ENCODE peak calls at places on chromosomes 2 and 18, in nine cellular contexts. One of them, this sample, is unnamed.

GRCh38 chr18:35143615-35144596 is 96.9 kb upstream of the ZNF397 start:
- DNase-seq in aorta: peak; percentile 62
- DNase-seq in PC-3: peak; percentile 46
- DNase-seq in neuronal stem cell: peak; percentile 21
- DNase-seq in DND-41: peak; percentile 42
- DNase-seq in GM23248: peak; percentile 77
- DNase-seq in upper lobe of right lung: no peak
- DNase-seq in GM12878: no peak
- DNase-seq in CD4-positive, CD25-positive, alpha-beta regulatory T cell: peak; percentile 38
- DNase-seq in this sample: peak; percentile 51

GRCh38 chr18:35513181-35513932 is 15.6 kb upstream of the INO80C start:
- DNase-seq in upper lobe of right lung: peak; percentile 69
- DNase-seq in GM23248: peak; percentile 95
- DNase-seq in DND-41: no peak
- DNase-seq in PC-3: peak; percentile 17
- DNase-seq in GM12878: no peak
- DNase-seq in aorta: peak; percentile 82
- DNase-seq in neuronal stem cell: no peak
- DNase-seq in CD4-positive, CD25-positive, alpha-beta regulatory T cell: no peak
- DNase-seq in this sample: no peak

GRCh38 chr2:238965371-238966273 is 117.7 kb downstream of the TWIST2 start:
- DNase-seq in DND-41: no peak
- DNase-seq in CD4-positive, CD25-positive, alpha-beta regulatory T cell: no peak
- DNase-seq in neuronal stem cell: no peak
- DNase-seq in GM23248: no peak
- DNase-seq in PC-3: no peak
- DNase-seq in upper lobe of right lung: no peak
- DNase-seq in aorta: no peak
- DNase-seq in GM12878: no peak
- DNase-seq in this sample: no peak

GRCh38 chr2:16653083-16653375 is 12.6 kb downstream of the CYRIA start:
- DNase-seq in GM12878: no peak
- DNase-seq in PC-3: no peak
- DNase-seq in CD4-positive, CD25-positive, alpha-beta regulatory T cell: no peak
- DNase-seq in DND-41: no peak
- DNase-seq in upper lobe of right lung: no peak
- DNase-seq in neuronal stem cell: no peak
- DNase-seq in aorta: peak; percentile 58
- DNase-seq in GM23248: no peak
- DNase-seq in this sample: no peak

GRCh38 chr2:15734871-15735737 is 143.4 kb downstream of the DDX1 start:
- DNase-seq in CD4-positive, CD25-positive, alpha-beta regulatory T cell: no peak
- DNase-seq in GM12878: no peak
- DNase-seq in GM23248: no peak
- DNase-seq in upper lobe of right lung: no peak
- DNase-seq in aorta: no peak
- DNase-seq in neuronal stem cell: no peak
- DNase-seq in PC-3: no peak
- DNase-seq in DND-41: no peak
- DNase-seq in this sample: no peak

GRCh38 chr2:145006957-145007672 is 487.2 kb upstream of the ZEB2 start:
- DNase-seq in CD4-positive, CD25-positive, alpha-beta regulatory T cell: no peak
- DNase-seq in upper lobe of right lung: no peak
- DNase-seq in GM12878: no peak
- DNase-seq in GM23248: peak; percentile 99
- DNase-seq in PC-3: peak; percentile 97
- DNase-seq in aorta: peak; percentile 77
- DNase-seq in DND-41: no peak
- DNase-seq in neuronal stem cell: no peak
- DNase-seq in this sample: no peak

GRCh38 chr18:3794537-3795348 is 344.8 kb downstream of the TGIF1 start:
- DNase-seq in PC-3: peak; percentile 91
- DNase-seq in CD4-positive, CD25-positive, alpha-beta regulatory T cell: no peak
- DNase-seq in upper lobe of right lung: no peak
- DNase-seq in DND-41: no peak
- DNase-seq in neuronal stem cell: no peak
- DNase-seq in GM12878: no peak
- DNase-seq in GM23248: peak; percentile 93
- DNase-seq in aorta: no peak
- DNase-seq in this sample: no peak

GRCh38 chr2:171225989-171226388 is 65.3 kb upstream of the TLK1 start:
- DNase-seq in upper lobe of right lung: no peak
- DNase-seq in GM23248: no peak
- DNase-seq in aorta: no peak
- DNase-seq in PC-3: no peak
- DNase-seq in GM12878: no peak
- DNase-seq in CD4-positive, CD25-positive, alpha-beta regulatory T cell: no peak
- DNase-seq in neuronal stem cell: no peak
- DNase-seq in DND-41: no peak
- DNase-seq in this sample: no peak

GRCh38 chr2:191385416-191386160 is 140.4 kb downstream of the MYO1B start:
- DNase-seq in upper lobe of right lung: no peak
- DNase-seq in CD4-positive, CD25-positive, alpha-beta regulatory T cell: no peak
- DNase-seq in GM23248: peak; percentile 81
- DNase-seq in PC-3: peak; percentile 27
- DNase-seq in neuronal stem cell: no peak
- DNase-seq in aorta: no peak
- DNase-seq in DND-41: no peak
- DNase-seq in GM12878: no peak
- DNase-seq in this sample: no peak

GRCh38 chr18:56009451-56009850 is 421.5 kb upstream of the TCF4 start:
- DNase-seq in neuronal stem cell: no peak
- DNase-seq in upper lobe of right lung: no peak
- DNase-seq in aorta: no peak
- DNase-seq in PC-3: no peak
- DNase-seq in DND-41: no peak
- DNase-seq in GM23248: peak; percentile 15
- DNase-seq in CD4-positive, CD25-positive, alpha-beta regulatory T cell: no peak
- DNase-seq in GM12878: no peak
- DNase-seq in this sample: no peak

GRCh38 chr2:240433973-240434727 is 1.3 kb upstream of the GPC1 start:
- DNase-seq in DND-41: no peak
- DNase-seq in CD4-positive, CD25-positive, alpha-beta regulatory T cell: no peak
- DNase-seq in PC-3: peak; percentile 97
- DNase-seq in upper lobe of right lung: peak; percentile 67
- DNase-seq in GM23248: peak; percentile 98
- DNase-seq in neuronal stem cell: no peak
- DNase-seq in aorta: peak; percentile 82
- DNase-seq in GM12878: no peak
- DNase-seq in this sample: peak; percentile 24

GRCh38 chr2:129849559-129850160 is 129.8 kb upstream of the RAB6C start:
- DNase-seq in GM23248: peak; percentile 64
- DNase-seq in CD4-positive, CD25-positive, alpha-beta regulatory T cell: peak; percentile 78
- DNase-seq in upper lobe of right lung: no peak
- DNase-seq in GM12878: peak; percentile 40
- DNase-seq in PC-3: peak; percentile 83
- DNase-seq in DND-41: no peak
- DNase-seq in aorta: no peak
- DNase-seq in neuronal stem cell: peak; percentile 73
- DNase-seq in this sample: no peak

GRCh38 chr2:37795938-37796337 is 124.5 kb upstream of the CDC42EP3 start:
- DNase-seq in PC-3: no peak
- DNase-seq in upper lobe of right lung: no peak
- DNase-seq in DND-41: no peak
- DNase-seq in CD4-positive, CD25-positive, alpha-beta regulatory T cell: no peak
- DNase-seq in aorta: no peak
- DNase-seq in GM12878: no peak
- DNase-seq in neuronal stem cell: no peak
- DNase-seq in GM23248: peak; percentile 81
- DNase-seq in this sample: no peak

GRCh38 chr18:55927831-55928230 is 339.8 kb upstream of the TCF4 start:
- DNase-seq in CD4-positive, CD25-positive, alpha-beta regulatory T cell: no peak
- DNase-seq in aorta: no peak
- DNase-seq in GM12878: no peak
- DNase-seq in GM23248: peak; percentile 76
- DNase-seq in DND-41: no peak
- DNase-seq in neuronal stem cell: no peak
- DNase-seq in PC-3: no peak
- DNase-seq in upper lobe of right lung: no peak
- DNase-seq in this sample: no peak

GRCh38 chr2:161265874-161266273 is 42.4 kb upstream of the PSMD14 start:
- DNase-seq in GM12878: no peak
- DNase-seq in GM23248: no peak
- DNase-seq in DND-41: no peak
- DNase-seq in neuronal stem cell: no peak
- DNase-seq in CD4-positive, CD25-positive, alpha-beta regulatory T cell: no peak
- DNase-seq in PC-3: no peak
- DNase-seq in aorta: no peak
- DNase-seq in upper lobe of right lung: no peak
- DNase-seq in this sample: no peak

GRCh38 chr2:11123001-11123809 is 32.1 kb upstream of the SLC66A3 start:
- DNase-seq in CD4-positive, CD25-positive, alpha-beta regulatory T cell: no peak
- DNase-seq in neuronal stem cell: no peak
- DNase-seq in aorta: no peak
- DNase-seq in DND-41: no peak
- DNase-seq in GM23248: no peak
- DNase-seq in upper lobe of right lung: no peak
- DNase-seq in PC-3: no peak
- DNase-seq in GM12878: no peak
- DNase-seq in this sample: no peak

DNA sequence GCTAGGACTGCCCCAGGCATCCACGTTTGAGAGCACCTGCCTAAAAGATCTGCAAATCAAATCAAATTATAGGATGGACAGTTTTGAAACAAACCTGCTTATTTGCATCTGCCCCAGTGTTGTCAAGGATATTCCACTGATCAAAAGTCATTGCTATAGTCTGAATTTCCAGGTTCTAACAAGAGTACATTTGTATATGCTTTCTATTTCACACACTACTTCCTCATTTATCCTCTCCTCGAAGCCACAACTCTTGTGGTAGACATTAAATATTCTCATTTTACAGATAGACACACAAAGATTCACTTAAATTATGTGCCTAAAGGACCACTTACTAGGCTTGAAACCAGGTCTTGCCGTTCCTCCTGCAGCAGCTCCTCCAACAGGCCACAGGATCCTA is 11.9 kb upstream of the TET3 start:
- DNase-seq in CD4-positive, CD25-positive, alpha-beta regulatory T cell: no peak
- DNase-seq in DND-41: no peak
- DNase-seq in neuronal stem cell: no peak
- DNase-seq in GM12878: no peak
- DNase-seq in aorta: no peak
- DNase-seq in upper lobe of right lung: no peak
- DNase-seq in PC-3: no peak
- DNase-seq in GM23248: no peak
- DNase-seq in this sample: peak; percentile 26
- H3K4me1 ChIP-seq in CD4-positive, CD25-positive, alpha-beta regulatory T cell: peaks cover 28% of the 10 kb centered on the region
- H3K4me1 ChIP-seq in DND-41: peaks cover 49% of the 10 kb centered on the region
- H3K4me1 ChIP-seq in neuronal stem cell: peaks cover 6% of the 10 kb centered on the region
- H3K4me1 ChIP-seq in GM12878: peaks cover 38% of the 10 kb centered on the region
- H3K4me1 ChIP-seq in aorta: no peaks in the 10 kb centered on the region
- H3K4me1 ChIP-seq in upper lobe of right lung: peaks cover 30% of the 10 kb centered on the region
- H3K4me1 ChIP-seq in PC-3: no peaks in the 10 kb centered on the region
- H3K4me1 ChIP-seq in GM23248: peaks cover 11% of the 10 kb centered on the region
- H3K4me1 ChIP-seq in this sample: peaks cover 20% of the 10 kb centered on the region

DNA sequence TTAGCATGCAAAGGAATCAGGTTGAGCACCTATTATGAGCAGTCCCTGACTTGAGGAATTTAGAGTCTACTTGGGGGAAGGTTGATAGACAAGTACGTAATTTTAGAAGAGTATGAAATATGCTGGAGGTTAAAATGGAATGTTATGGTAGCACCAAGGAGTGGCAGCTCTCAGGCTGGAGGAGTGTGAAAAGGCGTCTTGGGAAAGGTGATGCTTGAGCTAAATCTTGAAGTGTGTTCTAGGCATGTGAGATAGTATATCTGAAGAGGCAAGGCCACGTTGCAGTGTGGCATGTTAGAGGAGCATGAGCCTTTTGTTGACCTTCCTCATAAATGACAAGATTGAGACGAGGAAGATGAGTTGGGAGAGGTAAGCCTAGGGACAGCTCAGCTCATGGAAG is 39.3 kb downstream of the ADAM23 start:
- DNase-seq in aorta: no peak
- DNase-seq in GM12878: no peak
- DNase-seq in DND-41: no peak
- DNase-seq in PC-3: no peak
- DNase-seq in neuronal stem cell: no peak
- DNase-seq in upper lobe of right lung: no peak
- DNase-seq in GM23248: no peak
- DNase-seq in CD4-positive, CD25-positive, alpha-beta regulatory T cell: no peak
- DNase-seq in this sample: no peak
- H3K4me1 ChIP-seq in aorta: no peaks in the 10 kb centered on the region
- H3K4me1 ChIP-seq in GM12878: no peaks in the 10 kb centered on the region
- H3K4me1 ChIP-seq in DND-41: no peaks in the 10 kb centered on the region
- H3K4me1 ChIP-seq in PC-3: no peaks in the 10 kb centered on the region
- H3K4me1 ChIP-seq in neuronal stem cell: no peaks in the 10 kb centered on the region
- H3K4me1 ChIP-seq in upper lobe of right lung: no peaks in the 10 kb centered on the region
- H3K4me1 ChIP-seq in GM23248: no peaks in the 10 kb centered on the region
- H3K4me1 ChIP-seq in CD4-positive, CD25-positive, alpha-beta regulatory T cell: no peaks in the 10 kb centered on the region
- H3K4me1 ChIP-seq in this sample: no peaks in the 10 kb centered on the region

GRCh38 chr2:135050684-135051083 is 1.4 kb upstream of the RAB3GAP1 start:
- DNase-seq in aorta: no peak
- DNase-seq in neuronal stem cell: no peak
- DNase-seq in GM23248: no peak
- DNase-seq in upper lobe of right lung: no peak
- DNase-seq in CD4-positive, CD25-positive, alpha-beta regulatory T cell: no peak
- DNase-seq in GM12878: no peak
- DNase-seq in PC-3: no peak
- DNase-seq in DND-41: no peak
- DNase-seq in this sample: no peak
- H3K4me1 ChIP-seq in aorta: no peaks in the 10 kb centered on the region
- H3K4me1 ChIP-seq in neuronal stem cell: peaks cover 12% of the 10 kb centered on the region
- H3K4me1 ChIP-seq in GM23248: peaks cover 13% of the 10 kb centered on the region
- H3K4me1 ChIP-seq in upper lobe of right lung: peaks cover 21% of the 10 kb centered on the region
- H3K4me1 ChIP-seq in CD4-positive, CD25-positive, alpha-beta regulatory T cell: peaks cover 24% of the 10 kb centered on the region
- H3K4me1 ChIP-seq in GM12878: no peaks in the 10 kb centered on the region
- H3K4me1 ChIP-seq in PC-3: peaks cover 23% of the 10 kb centered on the region
- H3K4me1 ChIP-seq in DND-41: peaks cover 43% of the 10 kb centered on the region
- H3K4me1 ChIP-seq in this sample: no peaks in the 10 kb centered on the region

GRCh38 chr2:158797963-158798700 is 3.0 kb downstream of the DAPL1 start:
- DNase-seq in GM23248: peak; percentile 71
- DNase-seq in CD4-positive, CD25-positive, alpha-beta regulatory T cell: no peak
- DNase-seq in DND-41: no peak
- DNase-seq in GM12878: no peak
- DNase-seq in aorta: no peak
- DNase-seq in PC-3: no peak
- DNase-seq in neuronal stem cell: no peak
- DNase-seq in upper lobe of right lung: no peak
- DNase-seq in this sample: peak; percentile 8

GRCh38 chr2:158796606-158797005 is 1.5 kb downstream of the DAPL1 start:
- DNase-seq in PC-3: no peak
- DNase-seq in DND-41: no peak
- DNase-seq in GM12878: no peak
- DNase-seq in aorta: no peak
- DNase-seq in CD4-positive, CD25-positive, alpha-beta regulatory T cell: no peak
- DNase-seq in GM23248: no peak
- DNase-seq in upper lobe of right lung: no peak
- DNase-seq in neuronal stem cell: no peak
- DNase-seq in this sample: no peak

GRCh38 chr2:158795110-158795924 is at the start of gene DAPL1:
- DNase-seq in PC-3: no peak
- DNase-seq in GM23248: no peak
- DNase-seq in aorta: peak; percentile 49
- DNase-seq in GM12878: no peak
- DNase-seq in CD4-positive, CD25-positive, alpha-beta regulatory T cell: no peak
- DNase-seq in upper lobe of right lung: no peak
- DNase-seq in neuronal stem cell: no peak
- DNase-seq in DND-41: peak; percentile 24
- DNase-seq in this sample: no peak

DNA sequence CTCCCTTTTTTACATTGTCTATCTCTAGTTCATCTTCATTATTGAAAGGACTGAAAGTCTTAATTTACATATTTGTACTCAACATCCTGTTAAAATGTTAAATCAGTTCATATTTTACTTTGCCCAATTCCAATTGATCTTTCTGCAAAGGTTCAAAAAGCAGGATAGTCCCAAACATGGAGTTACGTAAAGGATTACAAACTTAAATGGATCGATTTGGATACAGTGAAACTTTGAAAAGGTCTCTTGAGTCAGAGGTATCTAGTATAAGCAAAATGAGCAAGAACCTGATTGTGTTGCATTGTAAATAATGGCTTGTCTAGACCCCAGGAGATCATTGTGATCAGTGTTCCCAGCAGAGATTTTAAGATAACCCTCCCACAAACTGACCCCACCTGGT is 4.1 kb downstream of the DAPL1 start:
- DNase-seq in PC-3: no peak
- DNase-seq in CD4-positive, CD25-positive, alpha-beta regulatory T cell: no peak
- DNase-seq in GM23248: no peak
- DNase-seq in aorta: no peak
- DNase-seq in GM12878: no peak
- DNase-seq in DND-41: no peak
- DNase-seq in neuronal stem cell: no peak
- DNase-seq in upper lobe of right lung: no peak
- DNase-seq in this sample: no peak
- H3K4me1 ChIP-seq in PC-3: no peaks in the 10 kb centered on the region
- H3K4me1 ChIP-seq in CD4-positive, CD25-positive, alpha-beta regulatory T cell: no peaks in the 10 kb centered on the region
- H3K4me1 ChIP-seq in GM23248: peaks cover 8% of the 10 kb centered on the region
- H3K4me1 ChIP-seq in aorta: no peaks in the 10 kb centered on the region
- H3K4me1 ChIP-seq in GM12878: no peaks in the 10 kb centered on the region
- H3K4me1 ChIP-seq in DND-41: peaks cover 6% of the 10 kb centered on the region
- H3K4me1 ChIP-seq in neuronal stem cell: no peaks in the 10 kb centered on the region
- H3K4me1 ChIP-seq in upper lobe of right lung: no peaks in the 10 kb centered on the region
- H3K4me1 ChIP-seq in this sample: no peaks in the 10 kb centered on the region

This sample was measured in BE2C.